ENCODE peak calls at places on chromosomes 13 and 19, in seven cellular contexts. One of them, this sample, is unnamed.

GRCh38 chr19:4738734-4739133 is 15.1 kb upstream of the DPP9 start:
- DNase-seq in progenitor cell of endocrine pancreas: no peak
- DNase-seq in Peyer's patch: no peak
- DNase-seq in choroid plexus epithelial cell: no peak
- DNase-seq in neural crest cell: no peak
- DNase-seq in IMR-90: no peak
- DNase-seq in endodermal cell: no peak
- DNase-seq in this sample: no peak

GRCh38 chr19:27767234-27767633 is 1445.7 kb downstream of the UQCRFS1 start:
- DNase-seq in choroid plexus epithelial cell: no peak
- DNase-seq in IMR-90: no peak
- DNase-seq in endodermal cell: no peak
- DNase-seq in progenitor cell of endocrine pancreas: no peak
- DNase-seq in neural crest cell: no peak
- DNase-seq in Peyer's patch: no peak
- DNase-seq in this sample: no peak

GRCh38 chr19:18438331-18439024 is 545 bp upstream of the ISYNA1 start:
- DNase-seq in IMR-90: no peak
- DNase-seq in endodermal cell: peak
- DNase-seq in Peyer's patch: no peak
- DNase-seq in progenitor cell of endocrine pancreas: no peak
- DNase-seq in neural crest cell: no peak
- DNase-seq in choroid plexus epithelial cell: peak
- DNase-seq in this sample: peak

GRCh38 chr19:16091546-16092475 is 15.5 kb downstream of the TPM4 start:
- DNase-seq in endodermal cell: no peak
- DNase-seq in progenitor cell of endocrine pancreas: no peak
- DNase-seq in IMR-90: no peak
- DNase-seq in neural crest cell: no peak
- DNase-seq in choroid plexus epithelial cell: no peak
- DNase-seq in Peyer's patch: no peak
- DNase-seq in this sample: no peak

GRCh38 chr13:73417012-73417615 is 358.3 kb downstream of the KLF5 start:
- DNase-seq in IMR-90: no peak
- DNase-seq in neural crest cell: no peak
- DNase-seq in endodermal cell: no peak
- DNase-seq in Peyer's patch: no peak
- DNase-seq in progenitor cell of endocrine pancreas: no peak
- DNase-seq in choroid plexus epithelial cell: peak
- DNase-seq in this sample: no peak

GRCh38 chr19:54464044-54464623 is 556 bp upstream of the LENG9 start:
- DNase-seq in choroid plexus epithelial cell: peak
- DNase-seq in neural crest cell: peak
- DNase-seq in Peyer's patch: peak
- DNase-seq in IMR-90: peak
- DNase-seq in endodermal cell: peak
- DNase-seq in progenitor cell of endocrine pancreas: peak
- DNase-seq in this sample: peak

GRCh38 chr13:71067164-71067815 is 799.7 kb downstream of the DACH1 start:
- DNase-seq in choroid plexus epithelial cell: peak
- DNase-seq in progenitor cell of endocrine pancreas: no peak
- DNase-seq in endodermal cell: peak
- DNase-seq in Peyer's patch: no peak
- DNase-seq in IMR-90: no peak
- DNase-seq in neural crest cell: no peak
- DNase-seq in this sample: no peak

GRCh38 chr19:48539503-48540096 is 12.4 kb upstream of the SULT2B1 start:
- DNase-seq in endodermal cell: no peak
- DNase-seq in neural crest cell: no peak
- DNase-seq in choroid plexus epithelial cell: peak
- DNase-seq in Peyer's patch: peak
- DNase-seq in IMR-90: peak
- DNase-seq in progenitor cell of endocrine pancreas: no peak
- DNase-seq in this sample: no peak

GRCh38 chr19:35986664-35987570 is 8.1 kb upstream of the SDHAF1 start:
- DNase-seq in choroid plexus epithelial cell: no peak
- DNase-seq in progenitor cell of endocrine pancreas: no peak
- DNase-seq in IMR-90: no peak
- DNase-seq in endodermal cell: peak
- DNase-seq in neural crest cell: no peak
- DNase-seq in Peyer's patch: no peak
- DNase-seq in this sample: peak

GRCh38 chr13:30569901-30570576 is 47.7 kb upstream of the USPL1 start:
- DNase-seq in endodermal cell: peak
- DNase-seq in Peyer's patch: no peak
- DNase-seq in choroid plexus epithelial cell: peak
- DNase-seq in neural crest cell: no peak
- DNase-seq in progenitor cell of endocrine pancreas: no peak
- DNase-seq in IMR-90: peak
- DNase-seq in this sample: no peak

GRCh38 chr13:59424661-59425060 is 739.1 kb downstream of the DIAPH3 start:
- DNase-seq in neural crest cell: no peak
- DNase-seq in endodermal cell: no peak
- DNase-seq in choroid plexus epithelial cell: peak
- DNase-seq in IMR-90: peak
- DNase-seq in Peyer's patch: no peak
- DNase-seq in progenitor cell of endocrine pancreas: no peak
- DNase-seq in this sample: no peak

GRCh38 chr13:87280139-87280538 is 391.0 kb upstream of the SLITRK5 start:
- DNase-seq in choroid plexus epithelial cell: peak
- DNase-seq in neural crest cell: no peak
- DNase-seq in progenitor cell of endocrine pancreas: no peak
- DNase-seq in IMR-90: no peak
- DNase-seq in endodermal cell: no peak
- DNase-seq in Peyer's patch: no peak
- DNase-seq in this sample: no peak

GRCh38 chr19:14113762-14114414 is 3.7 kb downstream of the PRKACA start:
- DNase-seq in IMR-90: no peak
- DNase-seq in neural crest cell: peak
- DNase-seq in endodermal cell: peak
- DNase-seq in Peyer's patch: no peak
- DNase-seq in progenitor cell of endocrine pancreas: no peak
- DNase-seq in choroid plexus epithelial cell: no peak
- DNase-seq in this sample: no peak

GRCh38 chr19:36421749-36422481 is 3.5 kb upstream of the ZFP82 start:
- DNase-seq in choroid plexus epithelial cell: no peak
- DNase-seq in IMR-90: no peak
- DNase-seq in Peyer's patch: no peak
- DNase-seq in neural crest cell: no peak
- DNase-seq in endodermal cell: no peak
- DNase-seq in progenitor cell of endocrine pancreas: no peak
- DNase-seq in this sample: no peak

GRCh38 chr13:99063178-99063577 is 85.3 kb upstream of the DOCK9 start:
- DNase-seq in Peyer's patch: no peak
- DNase-seq in endodermal cell: no peak
- DNase-seq in choroid plexus epithelial cell: no peak
- DNase-seq in progenitor cell of endocrine pancreas: no peak
- DNase-seq in IMR-90: no peak
- DNase-seq in neural crest cell: no peak
- DNase-seq in this sample: no peak

GRCh38 chr13:114286808-114287207 is 5.4 kb downstream of the UPF3A start:
- DNase-seq in choroid plexus epithelial cell: peak
- DNase-seq in Peyer's patch: no peak
- DNase-seq in IMR-90: peak
- DNase-seq in progenitor cell of endocrine pancreas: no peak
- DNase-seq in neural crest cell: no peak
- DNase-seq in endodermal cell: no peak
- DNase-seq in this sample: no peak

GRCh38 chr19:3975637-3976087 is 4.8 kb upstream of the DAPK3 start:
- DNase-seq in neural crest cell: no peak
- DNase-seq in progenitor cell of endocrine pancreas: no peak
- DNase-seq in IMR-90: no peak
- DNase-seq in choroid plexus epithelial cell: no peak
- DNase-seq in endodermal cell: peak
- DNase-seq in Peyer's patch: no peak
- DNase-seq in this sample: no peak

GRCh38 chr19:45171211-45171623 is 6.8 kb downstream of the TRAPPC6A start:
- DNase-seq in endodermal cell: peak
- DNase-seq in choroid plexus epithelial cell: no peak
- DNase-seq in neural crest cell: no peak
- DNase-seq in IMR-90: no peak
- DNase-seq in progenitor cell of endocrine pancreas: no peak
- DNase-seq in Peyer's patch: no peak
- DNase-seq in this sample: no peak

GRCh38 chr13:94920578-94920977 is 208.2 kb upstream of the SOX21 start:
- DNase-seq in Peyer's patch: no peak
- DNase-seq in IMR-90: no peak
- DNase-seq in choroid plexus epithelial cell: no peak
- DNase-seq in progenitor cell of endocrine pancreas: no peak
- DNase-seq in endodermal cell: no peak
- DNase-seq in neural crest cell: no peak
- DNase-seq in this sample: no peak

GRCh38 chr19:33444993-33445751 is 71.7 kb downstream of the CEBPG start:
- DNase-seq in endodermal cell: no peak
- DNase-seq in progenitor cell of endocrine pancreas: no peak
- DNase-seq in Peyer's patch: no peak
- DNase-seq in IMR-90: peak
- DNase-seq in choroid plexus epithelial cell: no peak
- DNase-seq in neural crest cell: no peak
- DNase-seq in this sample: no peak

GRCh38 chr19:33444238-33444992 is 70.9 kb downstream of the CEBPG start:
- DNase-seq in progenitor cell of endocrine pancreas: no peak
- DNase-seq in choroid plexus epithelial cell: no peak
- DNase-seq in Peyer's patch: no peak
- DNase-seq in IMR-90: no peak
- DNase-seq in endodermal cell: no peak
- DNase-seq in neural crest cell: no peak
- DNase-seq in this sample: no peak

GRCh38 chr19:33442706-33443105 is 69.2 kb downstream of the CEBPG start:
- DNase-seq in progenitor cell of endocrine pancreas: no peak
- DNase-seq in choroid plexus epithelial cell: no peak
- DNase-seq in Peyer's patch: no peak
- DNase-seq in neural crest cell: no peak
- DNase-seq in IMR-90: no peak
- DNase-seq in endodermal cell: no peak
- DNase-seq in this sample: no peak

GRCh38 chr19:33441828-33442227 is 68.3 kb downstream of the CEBPG start:
- DNase-seq in Peyer's patch: peak
- DNase-seq in IMR-90: no peak
- DNase-seq in progenitor cell of endocrine pancreas: no peak
- DNase-seq in neural crest cell: no peak
- DNase-seq in endodermal cell: no peak
- DNase-seq in choroid plexus epithelial cell: no peak
- DNase-seq in this sample: no peak

GRCh38 chr19:33443638-33444195 is 70.2 kb downstream of the CEBPG start:
- DNase-seq in IMR-90: no peak
- DNase-seq in progenitor cell of endocrine pancreas: no peak
- DNase-seq in endodermal cell: no peak
- DNase-seq in neural crest cell: no peak
- DNase-seq in Peyer's patch: no peak
- DNase-seq in choroid plexus epithelial cell: no peak
- DNase-seq in this sample: no peak
- TF ChIP-seq CTCF in IMR-90: no peak
- TF ChIP-seq CTCF in progenitor cell of endocrine pancreas: no peak
- TF ChIP-seq CTCF in endodermal cell: no peak
- TF ChIP-seq CTCF in neural crest cell: no peak
- TF ChIP-seq CTCF in Peyer's patch: no peak
- TF ChIP-seq CTCF in choroid plexus epithelial cell: no peak
- TF ChIP-seq CTCF in this sample: no peak

DNA sequence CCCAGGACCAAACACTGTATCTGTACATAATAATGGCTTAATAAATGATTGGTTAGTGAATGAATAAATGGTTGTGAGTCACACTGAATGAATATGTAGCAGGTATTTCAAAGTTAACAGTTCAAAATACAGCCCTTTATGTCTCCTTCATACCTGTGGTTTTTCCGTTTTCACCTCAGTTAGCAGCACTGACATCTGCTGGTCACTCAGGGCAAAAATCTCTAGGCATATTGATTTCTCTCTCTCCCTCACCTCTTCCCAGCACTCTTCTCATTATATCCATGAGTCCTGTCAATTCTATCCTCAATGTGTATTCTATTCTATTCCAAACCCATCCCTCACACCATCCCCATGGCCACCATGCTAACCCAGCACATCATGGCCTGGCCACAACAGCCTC is 76.2 kb downstream of the PEG3 start:
- DNase-seq in endodermal cell: no peak
- DNase-seq in neural crest cell: no peak
- DNase-seq in IMR-90: no peak
- DNase-seq in choroid plexus epithelial cell: peak
- DNase-seq in progenitor cell of endocrine pancreas: no peak
- DNase-seq in Peyer's patch: no peak
- DNase-seq in this sample: no peak
- TF ChIP-seq CTCF in endodermal cell: peak
- TF ChIP-seq CTCF in neural crest cell: no peak
- TF ChIP-seq CTCF in IMR-90: no peak
- TF ChIP-seq CTCF in choroid plexus epithelial cell: peak
- TF ChIP-seq CTCF in progenitor cell of endocrine pancreas: no peak
- TF ChIP-seq CTCF in Peyer's patch: no peak
- TF ChIP-seq CTCF in this sample: no peak

DNA sequence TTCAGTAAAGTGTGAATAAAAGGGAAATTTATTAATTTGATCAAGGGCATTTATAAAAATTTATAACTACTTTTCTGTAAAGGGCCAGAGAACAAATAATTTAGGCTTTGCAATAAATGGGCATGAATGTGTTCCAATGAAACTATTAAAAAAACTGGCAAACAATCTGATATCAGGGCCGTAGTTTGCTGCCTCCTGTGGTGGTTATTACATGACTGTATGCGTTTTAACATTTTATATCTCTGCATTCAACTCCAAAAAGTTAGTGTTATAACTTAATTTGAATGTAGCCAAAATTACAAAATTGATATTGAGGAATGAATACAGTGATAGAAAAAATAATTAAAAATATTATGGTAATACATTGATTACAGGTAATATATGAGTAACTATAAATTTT is 80.5 kb upstream of the POSTN start:
- DNase-seq in endodermal cell: no peak
- DNase-seq in progenitor cell of endocrine pancreas: no peak
- DNase-seq in Peyer's patch: no peak
- DNase-seq in IMR-90: no peak
- DNase-seq in choroid plexus epithelial cell: peak
- DNase-seq in neural crest cell: no peak
- DNase-seq in this sample: no peak
- TF ChIP-seq CTCF in endodermal cell: peak
- TF ChIP-seq CTCF in progenitor cell of endocrine pancreas: peak
- TF ChIP-seq CTCF in Peyer's patch: no peak
- TF ChIP-seq CTCF in IMR-90: peak
- TF ChIP-seq CTCF in choroid plexus epithelial cell: peak
- TF ChIP-seq CTCF in neural crest cell: peak
- TF ChIP-seq CTCF in this sample: peak

GRCh38 chr19:2317756-2318155 is 9.8 kb upstream of the LINGO3 start:
- DNase-seq in choroid plexus epithelial cell: no peak
- DNase-seq in progenitor cell of endocrine pancreas: no peak
- DNase-seq in neural crest cell: no peak
- DNase-seq in IMR-90: no peak
- DNase-seq in Peyer's patch: no peak
- DNase-seq in endodermal cell: no peak
- DNase-seq in this sample: no peak

GRCh38 chr19:2312819-2313501 is 5.0 kb upstream of the LINGO3 start:
- DNase-seq in neural crest cell: no peak
- DNase-seq in IMR-90: no peak
- DNase-seq in choroid plexus epithelial cell: no peak
- DNase-seq in progenitor cell of endocrine pancreas: no peak
- DNase-seq in Peyer's patch: no peak
- DNase-seq in endodermal cell: no peak
- DNase-seq in this sample: no peak

GRCh38 chr19:2317300-2317699 is 9.3 kb upstream of the LINGO3 start:
- DNase-seq in progenitor cell of endocrine pancreas: no peak
- DNase-seq in IMR-90: no peak
- DNase-seq in choroid plexus epithelial cell: no peak
- DNase-seq in endodermal cell: no peak
- DNase-seq in neural crest cell: no peak
- DNase-seq in Peyer's patch: no peak
- DNase-seq in this sample: no peak

GRCh38 chr19:2315121-2315817 is 7.3 kb upstream of the LINGO3 start:
- DNase-seq in choroid plexus epithelial cell: no peak
- DNase-seq in Peyer's patch: no peak
- DNase-seq in endodermal cell: no peak
- DNase-seq in progenitor cell of endocrine pancreas: no peak
- DNase-seq in neural crest cell: no peak
- DNase-seq in IMR-90: no peak
- DNase-seq in this sample: no peak

GRCh38 chr19:2315818-2316353 is 7.9 kb upstream of the LINGO3 start:
- DNase-seq in neural crest cell: peak
- DNase-seq in choroid plexus epithelial cell: peak
- DNase-seq in endodermal cell: peak
- DNase-seq in IMR-90: peak
- DNase-seq in Peyer's patch: peak
- DNase-seq in progenitor cell of endocrine pancreas: peak
- DNase-seq in this sample: peak
- TF ChIP-seq CTCF in neural crest cell: peak
- TF ChIP-seq CTCF in choroid plexus epithelial cell: peak
- TF ChIP-seq CTCF in endodermal cell: peak
- TF ChIP-seq CTCF in IMR-90: peak
- TF ChIP-seq CTCF in Peyer's patch: peak
- TF ChIP-seq CTCF in progenitor cell of endocrine pancreas: peak
- TF ChIP-seq CTCF in this sample: peak